ENCODE peak calls at places on chromosomes 11 and 22, in five cellular contexts. One of them, this sample, is unnamed.

GRCh38 chr11:8283510-8284272 is 20.0 kb upstream of the LMO1 start:
- DNase-seq in posterior cingulate gyrus: no peak
- DNase-seq in AG09309: no peak
- DNase-seq in heart right ventricle: no peak
- DNase-seq in stimulated activated CD4-positive, alpha-beta T cell treated with anti-CD3 and anti-CD28 coated beads, Interleukin-1b, Interleukin-23, amount 100 ng/mL, for 24 hours: no peak
- DNase-seq in this sample: no peak

GRCh38 chr11:120001161-120002135 is 136.5 kb downstream of the TRIM29 start:
- DNase-seq in AG09309: no peak
- DNase-seq in stimulated activated CD4-positive, alpha-beta T cell treated with anti-CD3 and anti-CD28 coated beads, Interleukin-1b, Interleukin-23, amount 100 ng/mL, for 24 hours: no peak
- DNase-seq in heart right ventricle: no peak
- DNase-seq in posterior cingulate gyrus: no peak
- DNase-seq in this sample: no peak

GRCh38 chr11:34632105-34632780 is 11.3 kb downstream of the EHF start:
- DNase-seq in AG09309: no peak
- DNase-seq in heart right ventricle: peak; percentile 34
- DNase-seq in stimulated activated CD4-positive, alpha-beta T cell treated with anti-CD3 and anti-CD28 coated beads, Interleukin-1b, Interleukin-23, amount 100 ng/mL, for 24 hours: no peak
- DNase-seq in posterior cingulate gyrus: peak; percentile 27
- DNase-seq in this sample: no peak

GRCh38 chr22:26586556-26587325 is 3.2 kb downstream of the TPST2 start:
- DNase-seq in stimulated activated CD4-positive, alpha-beta T cell treated with anti-CD3 and anti-CD28 coated beads, Interleukin-1b, Interleukin-23, amount 100 ng/mL, for 24 hours: no peak
- DNase-seq in posterior cingulate gyrus: no peak
- DNase-seq in heart right ventricle: no peak
- DNase-seq in AG09309: no peak
- DNase-seq in this sample: no peak

GRCh38 chr11:57515332-57516060 is at the start of gene SLC43A1:
- DNase-seq in AG09309: no peak
- DNase-seq in stimulated activated CD4-positive, alpha-beta T cell treated with anti-CD3 and anti-CD28 coated beads, Interleukin-1b, Interleukin-23, amount 100 ng/mL, for 24 hours: no peak
- DNase-seq in posterior cingulate gyrus: peak; percentile 13
- DNase-seq in heart right ventricle: peak; percentile 54
- DNase-seq in this sample: peak; percentile 67

GRCh38 chr11:60934091-60934789 is 10.0 kb downstream of the TMEM132A start:
- DNase-seq in posterior cingulate gyrus: no peak
- DNase-seq in heart right ventricle: no peak
- DNase-seq in stimulated activated CD4-positive, alpha-beta T cell treated with anti-CD3 and anti-CD28 coated beads, Interleukin-1b, Interleukin-23, amount 100 ng/mL, for 24 hours: no peak
- DNase-seq in AG09309: no peak
- DNase-seq in this sample: no peak

GRCh38 chr11:123196060-123196714 is 1.1 kb upstream of the CLMP start:
- DNase-seq in AG09309: no peak
- DNase-seq in heart right ventricle: no peak
- DNase-seq in stimulated activated CD4-positive, alpha-beta T cell treated with anti-CD3 and anti-CD28 coated beads, Interleukin-1b, Interleukin-23, amount 100 ng/mL, for 24 hours: no peak
- DNase-seq in posterior cingulate gyrus: no peak
- DNase-seq in this sample: no peak

GRCh38 chr22:19599626-19600243 is 75.5 kb upstream of the CLDN5 start:
- DNase-seq in stimulated activated CD4-positive, alpha-beta T cell treated with anti-CD3 and anti-CD28 coated beads, Interleukin-1b, Interleukin-23, amount 100 ng/mL, for 24 hours: no peak
- DNase-seq in posterior cingulate gyrus: no peak
- DNase-seq in AG09309: no peak
- DNase-seq in heart right ventricle: no peak
- DNase-seq in this sample: no peak

GRCh38 chr11:95991101-95991500 is 67.2 kb upstream of the MTMR2 start:
- DNase-seq in stimulated activated CD4-positive, alpha-beta T cell treated with anti-CD3 and anti-CD28 coated beads, Interleukin-1b, Interleukin-23, amount 100 ng/mL, for 24 hours: no peak
- DNase-seq in posterior cingulate gyrus: no peak
- DNase-seq in AG09309: no peak
- DNase-seq in heart right ventricle: no peak
- DNase-seq in this sample: peak; percentile 22

GRCh38 chr11:102115557-102115956 is 5.3 kb downstream of the YAP1 start:
- DNase-seq in posterior cingulate gyrus: no peak
- DNase-seq in heart right ventricle: no peak
- DNase-seq in AG09309: no peak
- DNase-seq in stimulated activated CD4-positive, alpha-beta T cell treated with anti-CD3 and anti-CD28 coated beads, Interleukin-1b, Interleukin-23, amount 100 ng/mL, for 24 hours: no peak
- DNase-seq in this sample: no peak

GRCh38 chr11:36030707-36031365 is 87.0 kb downstream of the LDLRAD3 start:
- DNase-seq in stimulated activated CD4-positive, alpha-beta T cell treated with anti-CD3 and anti-CD28 coated beads, Interleukin-1b, Interleukin-23, amount 100 ng/mL, for 24 hours: no peak
- DNase-seq in posterior cingulate gyrus: no peak
- DNase-seq in heart right ventricle: no peak
- DNase-seq in AG09309: peak; percentile 43
- DNase-seq in this sample: no peak

GRCh38 chr11:10982695-10983492 is 125.0 kb upstream of the ZBED5 start:
- DNase-seq in stimulated activated CD4-positive, alpha-beta T cell treated with anti-CD3 and anti-CD28 coated beads, Interleukin-1b, Interleukin-23, amount 100 ng/mL, for 24 hours: no peak
- DNase-seq in AG09309: no peak
- DNase-seq in posterior cingulate gyrus: no peak
- DNase-seq in heart right ventricle: no peak
- DNase-seq in this sample: no peak

GRCh38 chr11:91406009-91406408 is 818.6 kb upstream of the FAT3 start:
- DNase-seq in posterior cingulate gyrus: no peak
- DNase-seq in heart right ventricle: no peak
- DNase-seq in stimulated activated CD4-positive, alpha-beta T cell treated with anti-CD3 and anti-CD28 coated beads, Interleukin-1b, Interleukin-23, amount 100 ng/mL, for 24 hours: no peak
- DNase-seq in AG09309: no peak
- DNase-seq in this sample: no peak

GRCh38 chr11:27882066-27882697 is 181.9 kb upstream of the BDNF start:
- DNase-seq in stimulated activated CD4-positive, alpha-beta T cell treated with anti-CD3 and anti-CD28 coated beads, Interleukin-1b, Interleukin-23, amount 100 ng/mL, for 24 hours: no peak
- DNase-seq in heart right ventricle: no peak
- DNase-seq in AG09309: no peak
- DNase-seq in posterior cingulate gyrus: no peak
- DNase-seq in this sample: no peak

GRCh38 chr11:67020949-67021348 is 2.0 kb upstream of the SYT12 start:
- DNase-seq in heart right ventricle: no peak
- DNase-seq in AG09309: no peak
- DNase-seq in stimulated activated CD4-positive, alpha-beta T cell treated with anti-CD3 and anti-CD28 coated beads, Interleukin-1b, Interleukin-23, amount 100 ng/mL, for 24 hours: no peak
- DNase-seq in posterior cingulate gyrus: no peak
- DNase-seq in this sample: no peak

GRCh38 chr11:19110290-19110689 is 6.7 kb upstream of the ZDHHC13 start:
- DNase-seq in heart right ventricle: peak; percentile 61
- DNase-seq in AG09309: no peak
- DNase-seq in stimulated activated CD4-positive, alpha-beta T cell treated with anti-CD3 and anti-CD28 coated beads, Interleukin-1b, Interleukin-23, amount 100 ng/mL, for 24 hours: no peak
- DNase-seq in posterior cingulate gyrus: no peak
- DNase-seq in this sample: no peak

GRCh38 chr11:19519912-19520641 is 192.6 kb upstream of the NAV2 start:
- DNase-seq in heart right ventricle: peak; percentile 7
- DNase-seq in stimulated activated CD4-positive, alpha-beta T cell treated with anti-CD3 and anti-CD28 coated beads, Interleukin-1b, Interleukin-23, amount 100 ng/mL, for 24 hours: no peak
- DNase-seq in AG09309: no peak
- DNase-seq in posterior cingulate gyrus: peak; percentile 34
- DNase-seq in this sample: no peak

GRCh38 chr22:30880847-30881246 is 87.7 kb downstream of the MORC2 start:
- DNase-seq in AG09309: no peak
- DNase-seq in heart right ventricle: no peak
- DNase-seq in posterior cingulate gyrus: no peak
- DNase-seq in stimulated activated CD4-positive, alpha-beta T cell treated with anti-CD3 and anti-CD28 coated beads, Interleukin-1b, Interleukin-23, amount 100 ng/mL, for 24 hours: no peak
- DNase-seq in this sample: no peak

GRCh38 chr11:101880208-101880607 is 34.6 kb upstream of the CEP126 start:
- DNase-seq in heart right ventricle: no peak
- DNase-seq in stimulated activated CD4-positive, alpha-beta T cell treated with anti-CD3 and anti-CD28 coated beads, Interleukin-1b, Interleukin-23, amount 100 ng/mL, for 24 hours: no peak
- DNase-seq in posterior cingulate gyrus: no peak
- DNase-seq in AG09309: no peak
- DNase-seq in this sample: peak; percentile 35